ENCODE peak calls at places on chromosomes 7 and 10, in nine cellular contexts. U is GM23338, Y is bronchial epithelial cell, K is upper lobe of left lung, E is heart left ventricle, C is Panc1, O is BE2C, T is SK-N-SH, J is adrenal gland. M is an unnamed sample.

GRCh38 chr10:128210215-128211063 is 84.2 kb upstream of the MKI67 start:
- DNase-seq in K (peak; percentile 96), J (peak; percentile 62), C (no peak), E (peak; percentile 76), O (no peak), Y (peak; percentile 7), U (peak; percentile 64), T (peak; percentile 87), M (peak; percentile 52)

GRCh38 chr7:156474241-156474743 is 166.3 kb upstream of the RNF32 start:
- DNase-seq in O (no peak), C (peak; percentile 55), E (no peak), Y (peak; percentile 59), K (no peak), T (no peak), J (peak; percentile 71), U (no peak), M (no peak)

GRCh38 chr10:43209651-43210141 is 57.2 kb downstream of the RASGEF1A start:
- DNase-seq in E (peak; percentile 6), K (no peak), C (no peak), J (no peak), O (peak; percentile 1), T (no peak), Y (no peak), U (no peak), M (no peak)

GRCh38 chr10:103466734-103467133 is 8.0 kb upstream of the CALHM1 start:
- DNase-seq in O (no peak), K (no peak), C (no peak), T (no peak), J (no peak), U (no peak), Y (no peak), E (no peak), M (no peak)

GRCh38 chr10:131908151-131908550 is 7.3 kb downstream of the PPP2R2D start:
- DNase-seq in O (no peak), E (no peak), J (no peak), K (no peak), C (no peak), U (no peak), T (no peak), Y (no peak), M (no peak)

GRCh38 chr10:11158080-11158479 is 140.4 kb downstream of the CELF2 start:
- DNase-seq in O (no peak), U (no peak), J (no peak), E (no peak), C (no peak), Y (no peak), K (no peak), T (no peak), M (no peak)

GRCh38 chr7:157013602-157014549 is 3.4 kb upstream of the MNX1 start:
- DNase-seq in K (peak; percentile 27), O (no peak), U (peak; percentile 81), Y (no peak), C (no peak), E (no peak), T (peak; percentile 29), J (no peak), M (no peak)

GRCh38 chr10:31999261-31999660 is 57.0 kb downstream of the KIF5B start:
- DNase-seq in O (no peak), E (no peak), T (no peak), C (no peak), K (no peak), Y (no peak), U (no peak), J (no peak), M (no peak)

GRCh38 chr7:79723833-79724608 is 270.6 kb upstream of the MAGI2 start:
- DNase-seq in T (no peak), J (no peak), E (no peak), K (no peak), C (no peak), Y (no peak), O (no peak), U (no peak), M (no peak)

GRCh38 chr7:138864667-138865066 is 66.7 kb upstream of the ATP6V0A4 start:
- DNase-seq in C (no peak), Y (peak; percentile 96), O (no peak), J (no peak), K (no peak), T (no peak), U (no peak), E (no peak), M (no peak)

GRCh38 chr7:36439624-36440023 is 50.0 kb downstream of the ANLN start:
- DNase-seq in E (no peak), K (no peak), C (no peak), T (no peak), U (no peak), J (no peak), Y (no peak), O (no peak), M (no peak)

GRCh38 chr7:40200791-40201190 is 66.0 kb downstream of the SUGCT start:
- DNase-seq in E (no peak), Y (no peak), T (no peak), J (no peak), O (no peak), U (no peak), C (no peak), K (no peak), M (no peak)

GRCh38 chr10:70672165-70672992 is at the start of gene ADAMTS14:
- DNase-seq in O (peak; percentile 48), U (peak; percentile 78), E (peak; percentile 45), K (peak; percentile 90), C (no peak), J (peak; percentile 34), T (peak; percentile 93), Y (no peak), M (peak; percentile 58)

GRCh38 chr7:70506463-70506862 is 625.5 kb upstream of the GALNT17 start:
- DNase-seq in U (peak; percentile 78), C (no peak), J (no peak), E (no peak), Y (no peak), T (peak; percentile 82), O (peak; percentile 77), K (no peak), M (peak; percentile 19)

GRCh38 chr7:39130740-39131538 is 153.2 kb downstream of the POU6F2 start:
- DNase-seq in Y (no peak), E (no peak), C (no peak), U (peak; percentile 22), O (no peak), J (no peak), K (peak; percentile 53), T (no peak), M (no peak)

GRCh38 chr7:115086146-115086841 is 164.4 kb downstream of the MDFIC start:
- DNase-seq in J (no peak), K (no peak), T (no peak), C (no peak), E (no peak), O (no peak), Y (no peak), U (no peak), M (no peak)

GRCh38 chr10:131345691-131346090 is 34.2 kb upstream of the TCERG1L start:
- DNase-seq in O (no peak), E (no peak), Y (no peak), T (no peak), C (no peak), J (no peak), K (peak; percentile 17), U (no peak), M (no peak)

GRCh38 chr10:44851881-44852280 is 59.3 kb upstream of the TMEM72 start:
- DNase-seq in E (no peak), C (no peak), J (no peak), O (no peak), Y (no peak), T (no peak), U (no peak), K (peak; percentile 58), M (no peak)

GRCh38 chr7:69598487-69599148 is 343 bp downstream of the AUTS2 start:
- DNase-seq in J (no peak), E (peak; percentile 26), U (peak; percentile 58), C (no peak), Y (no peak), O (no peak), K (no peak), T (no peak), M (no peak)

GRCh38 chr7:44655341-44655740 is 48.9 kb downstream of the OGDH start:
- DNase-seq in C (no peak), O (no peak), E (no peak), K (no peak), Y (no peak), T (no peak), J (peak; percentile 11), U (no peak), M (no peak)
- H3K36me3 ChIP-seq in C (no peaks in the 10 kb centered on the region), O (peaks cover 8% of the 10 kb centered on the region), E (peaks cover 88% of the 10 kb centered on the region), K (peaks cover 7% of the 10 kb centered on the region), Y (peaks cover 9% of the 10 kb centered on the region), T (peaks cover 44% of the 10 kb centered on the region), J (no peaks in the 10 kb centered on the region), U (peaks cover 4% of the 10 kb centered on the region), M (peaks cover 39% of the 10 kb centered on the region)

GRCh38 chr7:116182023-116182422 is 28.3 kb upstream of the TES start:
- DNase-seq in O (no peak), T (no peak), C (no peak), K (peak; percentile 83), U (no peak), J (no peak), Y (no peak), E (no peak), M (no peak)

GRCh38 chr7:116180302-116180701 is 30.0 kb upstream of the TES start:
- DNase-seq in E (no peak), T (peak; percentile 71), C (peak; percentile 73), U (peak; percentile 81), K (no peak), O (no peak), J (no peak), Y (peak; percentile 63), M (peak; percentile 83)

GRCh38 chr7:116185956-116186355 is 24.4 kb upstream of the TES start:
- DNase-seq in E (no peak), J (no peak), K (no peak), C (no peak), T (no peak), U (no peak), O (no peak), Y (peak; percentile 27), M (no peak)

GRCh38 chr7:116187400-116187799 is 22.9 kb upstream of the TES start:
- DNase-seq in K (no peak), E (no peak), C (no peak), T (no peak), Y (no peak), O (no peak), J (no peak), U (no peak), M (no peak)

GRCh38 chr7:116185450-116185849 is 24.9 kb upstream of the TES start:
- DNase-seq in U (no peak), O (no peak), Y (no peak), C (no peak), T (no peak), J (no peak), K (peak; percentile 41), E (no peak), M (no peak)
- TF ChIP-seq CTCF in U (no peak), O (no peak), Y (no peak), C (no peak), T (no peak), J (no peak), K (no peak), E (no peak), M (no peak)

GRCh38 chr10:97759981-97760345 is 11.8 kb downstream of the SFRP5 start:
- DNase-seq in J (no peak), U (no peak), C (no peak), O (no peak), T (no peak), Y (no peak), K (no peak), E (no peak), M (no peak)
- H3K36me3 ChIP-seq in J (no peaks in the 10 kb centered on the region), U (peaks cover 10% of the 10 kb centered on the region), C (no peaks in the 10 kb centered on the region), O (peaks cover under 1% of the 10 kb centered on the region), T (peaks cover 57% of the 10 kb centered on the region), Y (peaks cover 21% of the 10 kb centered on the region), K (peaks cover 59% of the 10 kb centered on the region), E (peaks cover 58% of the 10 kb centered on the region), M (peaks cover 12% of the 10 kb centered on the region)

GRCh38 chr7:158313931-158314330 is 273.7 kb downstream of the PTPRN2 start:
- DNase-seq in O (no peak), E (no peak), K (no peak), Y (no peak), U (no peak), T (no peak), C (no peak), J (no peak), M (no peak)
- TF ChIP-seq CTCF in O (no peak), E (no peak), K (no peak), Y (no peak), U (no peak), T (no peak), C (no peak), J (no peak), M (no peak)